ENCODE peak calls at places on chromosomes 13 and 19, in four cellular contexts. M is NCI-H1092 treated with DMSO at 0.1 percent for 48 hours, P is HFF-Myc, S is fibroblast of the aortic adventitia. Z is an unnamed sample.

GRCh38 chr19:39826311-39826945 is 7.5 kb downstream of the DYRK1B start:
- DNase-seq in M (no peak), P (no peak), S (no peak), Z (no peak)

GRCh38 chr13:97395437-97396136 is 38.4 kb upstream of the RAP2A start:
- DNase-seq in M (no peak), P (no peak), S (peak), Z (peak)

GRCh38 chr19:52398091-52398461 is 427 bp downstream of the ZNF528 start:
- DNase-seq in M (no peak), P (no peak), S (no peak), Z (no peak)

GRCh38 chr19:18915639-18916038 is 3.5 kb downstream of the COPE start:
- DNase-seq in M (peak), P (no peak), S (peak), Z (peak)

GRCh38 chr13:21735621-21736401 is 64.9 kb downstream of the FGF9 start:
- DNase-seq in M (peak), P (no peak), S (no peak), Z (no peak)

GRCh38 chr19:30443531-30444252 is 71.5 kb downstream of the ZNF536 start:
- DNase-seq in M (no peak), P (no peak), S (no peak), Z (no peak)

GRCh38 chr13:112447761-112448603 is 71.8 kb downstream of the SPACA7 start:
- DNase-seq in M (no peak), P (no peak), S (no peak), Z (no peak)

GRCh38 chr19:11138659-11139526 is 16.7 kb downstream of the SPC24 start:
- DNase-seq in M (no peak), P (no peak), S (peak), Z (peak)

GRCh38 chr13:64069892-64070291 is 2654.2 kb upstream of the PCDH20 start:
- DNase-seq in M (no peak), P (no peak), S (no peak), Z (no peak)

GRCh38 chr19:1590641-1591397 is 1.8 kb downstream of the MBD3 start:
- DNase-seq in M (peak), P (no peak), S (no peak), Z (peak)

GRCh38 chr19:35766571-35767104 is 8.7 kb downstream of the PROSER3 start:
- DNase-seq in M (no peak), P (no peak), S (no peak), Z (no peak)

Z was measured in HCEC 1CT.